ENCODE peak calls at places on chromosomes 1 and 21, in four cellular contexts. One of them, this sample, is unnamed.

GRCh38 chr1:168396508-168396907 is 115.8 kb downstream of the TBX19 start:
- DNase-seq in H1: no peak
- DNase-seq in K562: no peak
- DNase-seq in GM12878: no peak
- DNase-seq in this sample: no peak

GRCh38 chr1:177307771-177308170 is 137.0 kb downstream of the BRINP2 start:
- DNase-seq in H1: no peak
- DNase-seq in K562: no peak
- DNase-seq in GM12878: no peak
- DNase-seq in this sample: no peak

GRCh38 chr1:2300004-2300771 is 72.1 kb downstream of the SKI start:
- DNase-seq in H1: no peak
- DNase-seq in K562: no peak
- DNase-seq in GM12878: peak; percentile 71
- DNase-seq in this sample: no peak

GRCh38 chr1:41387667-41388091 is 26.4 kb downstream of the FOXO6 start:
- DNase-seq in H1: no peak
- DNase-seq in K562: no peak
- DNase-seq in GM12878: no peak
- DNase-seq in this sample: peak; percentile 84

GRCh38 chr1:152313970-152314369 is 11.1 kb downstream of the FLG start:
- DNase-seq in H1: no peak
- DNase-seq in K562: no peak
- DNase-seq in GM12878: no peak
- DNase-seq in this sample: no peak

GRCh38 chr1:214637722-214638473 is 34.9 kb downstream of the CENPF start:
- DNase-seq in H1: no peak
- DNase-seq in K562: peak; percentile 29
- DNase-seq in GM12878: no peak
- DNase-seq in this sample: no peak

GRCh38 chr1:16091296-16091695 is 17.8 kb upstream of the FAM131C start:
- DNase-seq in H1: no peak
- DNase-seq in K562: no peak
- DNase-seq in GM12878: no peak
- DNase-seq in this sample: no peak

GRCh38 chr1:151455231-151455630 is 4.1 kb downstream of the POGZ start:
- DNase-seq in H1: no peak
- DNase-seq in K562: no peak
- DNase-seq in GM12878: no peak
- DNase-seq in this sample: no peak

GRCh38 chr1:241186716-241187115 is 170.3 kb downstream of the RGS7 start:
- DNase-seq in H1: no peak
- DNase-seq in K562: no peak
- DNase-seq in GM12878: no peak
- DNase-seq in this sample: no peak

GRCh38 chr1:29655145-29655544 is 418.8 kb downstream of the PTPRU start:
- DNase-seq in H1: no peak
- DNase-seq in K562: no peak
- DNase-seq in GM12878: peak; percentile 15
- DNase-seq in this sample: no peak

GRCh38 chr1:2356911-2357845 is 34.2 kb downstream of the MORN1 start:
- DNase-seq in H1: no peak
- DNase-seq in K562: no peak
- DNase-seq in GM12878: no peak
- DNase-seq in this sample: no peak

GRCh38 chr1:231872461-231872910 is 245.9 kb downstream of the DISC1 start:
- DNase-seq in H1: no peak
- DNase-seq in K562: no peak
- DNase-seq in GM12878: no peak
- DNase-seq in this sample: no peak

GRCh38 chr21:35335951-35336446 is 286.9 kb upstream of the RUNX1 start:
- DNase-seq in H1: no peak
- DNase-seq in K562: no peak
- DNase-seq in GM12878: no peak
- DNase-seq in this sample: no peak

GRCh38 chr1:174448964-174449363 is 1.2 kb downstream of the GPR52 start:
- DNase-seq in H1: no peak
- DNase-seq in K562: no peak
- DNase-seq in GM12878: no peak
- DNase-seq in this sample: no peak

GRCh38 chr1:218775476-218776170 is 398.1 kb upstream of the LYPLAL1 start:
- DNase-seq in H1: no peak
- DNase-seq in K562: no peak
- DNase-seq in GM12878: no peak
- DNase-seq in this sample: peak; percentile 15

GRCh38 chr1:34013958-34014737 is 150.3 kb downstream of the HMGB4 start:
- DNase-seq in H1: peak; percentile 9
- DNase-seq in K562: peak; percentile 36
- DNase-seq in GM12878: no peak
- DNase-seq in this sample: peak; percentile 22

GRCh38 chr1:228333739-228334115 is 72.9 kb downstream of the TRIM11 start:
- DNase-seq in H1: no peak
- DNase-seq in K562: no peak
- DNase-seq in GM12878: no peak
- DNase-seq in this sample: no peak

GRCh38 chr1:47644216-47644581 is 206.4 kb downstream of the FOXD2 start:
- DNase-seq in H1: no peak
- DNase-seq in K562: no peak
- DNase-seq in GM12878: no peak
- DNase-seq in this sample: peak; percentile 36

GRCh38 chr1:31626451-31627202 is 9.1 kb downstream of the HCRTR1 start:
- DNase-seq in H1: no peak
- DNase-seq in K562: peak; percentile 46
- DNase-seq in GM12878: no peak
- DNase-seq in this sample: no peak

GRCh38 chr1:165114022-165114888 is 242.3 kb downstream of the LMX1A start:
- DNase-seq in H1: peak; percentile 47
- DNase-seq in K562: peak; percentile 45
- DNase-seq in GM12878: no peak
- DNase-seq in this sample: peak; percentile 41

GRCh38 chr1:74468982-74469603 is 43.3 kb downstream of the LRRC53 start:
- DNase-seq in H1: no peak
- DNase-seq in K562: peak; percentile 15
- DNase-seq in GM12878: no peak
- DNase-seq in this sample: peak; percentile 66

GRCh38 chr1:58779837-58780585 is 3.8 kb downstream of the JUN start:
- DNase-seq in H1: no peak
- DNase-seq in K562: no peak
- DNase-seq in GM12878: no peak
- DNase-seq in this sample: no peak

GRCh38 chr1:30473920-30474817 is 249.2 kb downstream of the MATN1 start:
- DNase-seq in H1: no peak
- DNase-seq in K562: no peak
- DNase-seq in GM12878: no peak
- DNase-seq in this sample: no peak

GRCh38 chr21:18832950-18833349 is 429.4 kb upstream of the TMPRSS15 start:
- DNase-seq in H1: no peak
- DNase-seq in K562: no peak
- DNase-seq in GM12878: no peak
- DNase-seq in this sample: no peak

GRCh38 chr21:33419538-33420123 is 16.4 kb downstream of the IFNGR2 start:
- DNase-seq in H1: no peak
- DNase-seq in K562: no peak
- DNase-seq in GM12878: no peak
- DNase-seq in this sample: no peak

GRCh38 chr1:16163882-16164820 is 8.3 kb upstream of the EPHA2 start:
- DNase-seq in H1: no peak
- DNase-seq in K562: peak; percentile 82
- DNase-seq in GM12878: no peak
- DNase-seq in this sample: no peak

GRCh38 chr1:203631946-203632345 is 5.3 kb downstream of the ATP2B4 start:
- DNase-seq in H1: no peak
- DNase-seq in K562: no peak
- DNase-seq in GM12878: no peak
- DNase-seq in this sample: no peak

GRCh38 chr21:15249285-15249993 is 184.6 kb upstream of the NRIP1 start:
- DNase-seq in H1: no peak
- DNase-seq in K562: no peak
- DNase-seq in GM12878: no peak
- DNase-seq in this sample: no peak

GRCh38 chr1:58768971-58769808 is 14.7 kb downstream of the JUN start:
- DNase-seq in H1: no peak
- DNase-seq in K562: peak; percentile 74
- DNase-seq in GM12878: no peak
- DNase-seq in this sample: peak; percentile 73

GRCh38 chr1:18970358-18970757 is 13.9 kb upstream of the IFFO2 start:
- DNase-seq in H1: no peak
- DNase-seq in K562: no peak
- DNase-seq in GM12878: no peak
- DNase-seq in this sample: no peak

GRCh38 chr1:33360367-33360766 is 39.5 kb upstream of the A3GALT2 start:
- DNase-seq in H1: no peak
- DNase-seq in K562: no peak
- DNase-seq in GM12878: no peak
- DNase-seq in this sample: no peak

GRCh38 chr1:171780583-171781166 is 785 bp upstream of the METTL13 start:
- DNase-seq in H1: no peak
- DNase-seq in K562: no peak
- DNase-seq in GM12878: no peak
- DNase-seq in this sample: no peak
- TF ChIP-seq NRF1 in H1: no peak
- TF ChIP-seq NRF1 in K562: no peak
- TF ChIP-seq NRF1 in GM12878: no peak
- TF ChIP-seq NRF1 in this sample: no peak

DNA sequence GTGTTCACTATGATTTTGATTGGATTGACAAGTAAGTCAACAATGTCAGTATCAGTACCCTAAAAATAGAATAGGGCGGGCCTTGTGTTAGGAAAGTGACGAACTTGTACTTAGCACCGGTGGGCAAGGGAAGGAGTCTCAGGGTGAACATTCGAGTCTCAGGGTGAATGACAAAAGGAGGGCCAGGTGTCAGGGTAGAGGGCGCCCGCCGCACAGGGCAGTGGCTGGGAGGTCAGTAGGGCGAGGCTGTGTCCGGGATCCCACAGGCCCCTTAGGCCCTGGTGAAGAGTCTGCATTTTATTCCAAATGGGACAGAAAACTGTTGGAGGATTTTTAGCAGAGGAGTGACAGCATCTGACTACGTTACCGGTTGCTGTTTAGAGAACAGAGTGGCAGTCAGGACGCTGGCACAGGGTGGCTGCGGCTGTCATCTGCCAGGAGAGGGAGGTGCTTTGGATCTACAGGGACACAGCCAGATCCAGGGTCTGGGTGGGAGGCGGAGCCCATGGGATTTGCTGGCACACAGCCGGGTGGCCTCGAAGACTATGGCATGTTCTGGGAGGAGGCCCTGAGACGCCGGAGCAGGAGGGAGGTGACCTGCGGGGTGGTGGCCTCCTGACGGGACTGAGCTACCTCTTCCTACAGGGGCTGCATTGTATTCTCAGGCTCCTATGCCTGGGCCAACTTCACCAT is 11.0 kb downstream of the AGTRAP start:
- DNase-seq in H1: no peak
- DNase-seq in K562: no peak
- DNase-seq in GM12878: no peak
- DNase-seq in this sample: no peak
- H3K4me1 ChIP-seq in H1: no peaks in the 10 kb centered on the region
- H3K4me1 ChIP-seq in K562: peaks cover 13% of the 10 kb centered on the region
- H3K4me1 ChIP-seq in GM12878: peaks cover 4% of the 10 kb centered on the region
- H3K4me1 ChIP-seq in this sample: no peaks in the 10 kb centered on the region

GRCh38 chr1:183081402-183082110 is 58.3 kb downstream of the LAMC1 start:
- DNase-seq in H1: no peak
- DNase-seq in K562: no peak
- DNase-seq in GM12878: no peak
- DNase-seq in this sample: no peak
- TF ChIP-seq NRF1 in H1: no peak
- TF ChIP-seq NRF1 in K562: no peak
- TF ChIP-seq NRF1 in GM12878: no peak
- TF ChIP-seq NRF1 in this sample: no peak

DNA sequence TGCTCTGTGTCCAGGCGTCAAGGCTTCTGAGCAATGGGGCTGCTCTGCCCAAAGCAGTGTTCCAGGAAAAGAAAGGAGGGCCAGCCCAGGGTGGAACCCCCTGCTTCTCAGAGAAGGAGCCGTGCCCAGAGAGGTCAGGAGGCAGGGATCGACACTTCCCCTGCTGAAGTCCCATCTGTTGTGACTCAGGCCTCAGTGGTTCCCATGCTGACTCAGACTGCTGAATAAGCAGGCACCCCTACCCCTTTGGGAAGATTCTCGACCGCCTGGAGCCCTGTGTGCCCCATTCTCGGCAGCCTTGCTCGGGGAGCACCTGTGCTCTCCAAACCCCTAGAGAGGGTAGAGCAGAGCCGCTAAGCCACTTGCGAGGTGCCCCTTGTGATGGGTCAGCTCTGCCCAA is 23.9 kb downstream of the PKP1 start:
- DNase-seq in H1: no peak
- DNase-seq in K562: no peak
- DNase-seq in GM12878: no peak
- DNase-seq in this sample: no peak
- H3K4me1 ChIP-seq in H1: peaks cover 6% of the 10 kb centered on the region
- H3K4me1 ChIP-seq in K562: no peaks in the 10 kb centered on the region
- H3K4me1 ChIP-seq in GM12878: no peaks in the 10 kb centered on the region
- H3K4me1 ChIP-seq in this sample: peaks cover 46% of the 10 kb centered on the region

GRCh38 chr1:155166373-155167165 is 6.5 kb downstream of the KRTCAP2 start:
- DNase-seq in H1: no peak
- DNase-seq in K562: no peak
- DNase-seq in GM12878: no peak
- DNase-seq in this sample: peak; percentile 25
- TF ChIP-seq NRF1 in H1: no peak
- TF ChIP-seq NRF1 in K562: no peak
- TF ChIP-seq NRF1 in GM12878: no peak
- TF ChIP-seq NRF1 in this sample: no peak